ENCODE peak calls at places on chromosomes 6 and 20, in five cellular contexts. Z is NCI-H1694 treated with DMSO at 0.1 percent for 48 hours, I is substantia nigra, E is GOT3, K is tibial artery. R is an unnamed sample.

GRCh38 chr6:36025932-36026327 is 1.5 kb upstream of the SLC26A8 start:
- DNase-seq in K (no peak), E (no peak), Z (no peak), I (no peak), R (no peak)

GRCh38 chr6:113894712-113895674 is 37.8 kb downstream of the MARCKS start:
- DNase-seq in I (no peak), K (no peak), E (no peak), Z (peak), R (no peak)

GRCh38 chr20:49712918-49713778 is 530 bp downstream of the B4GALT5 start:
- DNase-seq in I (peak), Z (peak), E (no peak), K (no peak), R (peak)

GRCh38 chr6:39923394-39923793 is 10.9 kb downstream of the MOCS1 start:
- DNase-seq in E (no peak), Z (no peak), I (peak), K (peak), R (peak)

GRCh38 chr20:44001667-44002596 is 87.3 kb downstream of the TOX2 start:
- DNase-seq in K (no peak), E (no peak), Z (no peak), I (no peak), R (no peak)

GRCh38 chr6:3766219-3766618 is 14.7 kb upstream of the PXDC1 start:
- DNase-seq in K (no peak), Z (peak), I (no peak), E (no peak), R (no peak)

GRCh38 chr6:119979862-119980261 is 630.3 kb upstream of the MAN1A1 start:
- DNase-seq in Z (no peak), I (no peak), E (no peak), K (no peak), R (no peak)

GRCh38 chr6:28252507-28252975 is 472 bp upstream of the ZKSCAN4 start:
- DNase-seq in K (no peak), E (no peak), I (no peak), Z (no peak), R (no peak)

GRCh38 chr20:33444797-33445560 is 1.4 kb upstream of the SNTA1 start:
- DNase-seq in K (no peak), E (no peak), Z (peak), I (no peak), R (no peak)

GRCh38 chr6:84687487-84687886 is 76.9 kb downstream of the TBX18 start:
- DNase-seq in K (no peak), E (no peak), I (no peak), Z (no peak), R (no peak)

GRCh38 chr6:84284428-84285033 is 57.1 kb upstream of the CEP162 start:
- DNase-seq in E (no peak), K (no peak), Z (no peak), I (no peak), R (no peak)

GRCh38 chr6:29112135-29112534 is 4.3 kb downstream of the OR2J3 start:
- DNase-seq in K (no peak), Z (no peak), I (no peak), E (no peak), R (no peak)

GRCh38 chr20:38968090-38968489 is 5.9 kb downstream of the DHX35 start:
- DNase-seq in E (no peak), K (no peak), I (no peak), Z (no peak), R (no peak)

GRCh38 chr20:31717478-31717946 is 5.2 kb downstream of the BCL2L1 start:
- DNase-seq in I (no peak), K (no peak), Z (no peak), E (no peak), R (no peak)

GRCh38 chr6:100553243-100553642 is 88.5 kb upstream of the SIM1 start:
- DNase-seq in I (no peak), E (no peak), Z (no peak), K (no peak), R (no peak)

GRCh38 chr6:157682856-157683481 is 140.1 kb upstream of the SNX9 start:
- DNase-seq in K (no peak), Z (no peak), I (no peak), E (no peak), R (no peak)

R was measured in ascending aorta.